ENCODE peak calls at places on chromosomes 7 and 10, in seven cellular contexts. G is H9, H is mesendoderm, T is mesenchymal stem cell, Q is IMR-90, W is H1, B is trophoblast cell. Y is an unnamed sample.

GRCh38 chr10:397321-398068 is 262.2 kb downstream of the ZMYND11 start:
- DNase-seq in G (no peak), H (peak; percentile 69), T (no peak), Q (no peak), W (no peak), B (no peak), Y (no peak)

GRCh38 chr7:51029586-51030230 is 247.0 kb upstream of the GRB10 start:
- DNase-seq in G (no peak), H (no peak), T (peak; percentile 84), Q (peak; percentile 92), W (no peak), B (peak; percentile 72), Y (no peak)

GRCh38 chr10:121406823-121407545 is 191.3 kb downstream of the FGFR2 start:
- DNase-seq in G (no peak), H (no peak), T (no peak), Q (no peak), W (no peak), B (no peak), Y (no peak)

GRCh38 chr7:81201188-81201587 is 282.3 kb upstream of the SEMA3C start:
- DNase-seq in G (no peak), H (no peak), T (no peak), Q (no peak), W (no peak), B (no peak), Y (no peak)

GRCh38 chr7:115763347-115763746 is 267.2 kb downstream of the TFEC start:
- DNase-seq in G (peak; percentile 53), H (peak; percentile 42), T (no peak), Q (no peak), W (no peak), B (no peak), Y (no peak)

GRCh38 chr10:113381906-113382562 is 170.8 kb upstream of the HABP2 start:
- DNase-seq in G (no peak), H (peak; percentile 45), T (peak; percentile 77), Q (peak; percentile 57), W (no peak), B (no peak), Y (no peak)

GRCh38 chr7:47968852-47969774 is 10.3 kb downstream of the HUS1 start:
- DNase-seq in G (peak; percentile 76), H (peak; percentile 83), T (peak; percentile 71), Q (peak; percentile 74), W (peak; percentile 46), B (peak; percentile 48), Y (peak; percentile 69)

GRCh38 chr7:85004402-85004801 is 182.5 kb downstream of the SEMA3D start:
- DNase-seq in G (no peak), H (no peak), T (peak; percentile 20), Q (peak; percentile 29), W (no peak), B (no peak), Y (no peak)

GRCh38 chr7:128940494-128941322 is 3.0 kb downstream of the IRF5 start:
- DNase-seq in G (no peak), H (no peak), T (no peak), Q (no peak), W (no peak), B (no peak), Y (no peak)

GRCh38 chr7:33334349-33334748 is 205.0 kb downstream of the BBS9 start:
- DNase-seq in G (peak; percentile 61), H (peak; percentile 77), T (peak; percentile 14), Q (peak; percentile 13), W (peak; percentile 15), B (peak; percentile 4), Y (no peak)

GRCh38 chr10:62655337-62655994 is 149.1 kb upstream of the ADO start:
- DNase-seq in G (no peak), H (no peak), T (no peak), Q (no peak), W (no peak), B (no peak), Y (no peak)

GRCh38 chr10:73439055-73439454 is 5.7 kb upstream of the MSS51 start:
- DNase-seq in G (no peak), H (no peak), T (peak; percentile 10), Q (peak; percentile 66), W (no peak), B (no peak), Y (no peak)

GRCh38 chr7:79403451-79403850 is 50.0 kb downstream of the MAGI2 start:
- DNase-seq in G (no peak), H (no peak), T (no peak), Q (peak; percentile 51), W (no peak), B (no peak), Y (no peak)

GRCh38 chr10:75234017-75234682 is 1.6 kb downstream of the COMTD1 start:
- DNase-seq in G (peak; percentile 98), H (peak; percentile 98), T (peak; percentile 85), Q (peak; percentile 73), W (peak; percentile 93), B (peak; percentile 93), Y (peak; percentile 84)

GRCh38 chr7:7857143-7857583 is 111.4 kb upstream of the GLCCI1 start:
- DNase-seq in G (no peak), H (no peak), T (no peak), Q (no peak), W (no peak), B (no peak), Y (no peak)

GRCh38 chr10:60827791-60828488 is 49.7 kb downstream of the CDK1 start:
- DNase-seq in G (no peak), H (peak; percentile 79), T (peak; percentile 89), Q (peak; percentile 86), W (no peak), B (no peak), Y (no peak)

GRCh38 chr7:149707448-149707886 is 65.9 kb downstream of the ZNF467 start:
- DNase-seq in G (no peak), H (peak; percentile 39), T (no peak), Q (no peak), W (no peak), B (peak; percentile 64), Y (no peak)

GRCh38 chr7:22625251-22625650 is 101.7 kb upstream of the IL6 start:
- DNase-seq in G (no peak), H (no peak), T (no peak), Q (no peak), W (no peak), B (no peak), Y (no peak)

GRCh38 chr10:13816195-13816926 is 229.6 kb downstream of the PRPF18 start:
- DNase-seq in G (no peak), H (no peak), T (peak; percentile 95), Q (peak; percentile 95), W (no peak), B (no peak), Y (no peak)

GRCh38 chr7:15685358-15686181 is 913 bp downstream of the MEOX2 start:
- DNase-seq in G (peak; percentile 71), H (peak; percentile 38), T (peak; percentile 54), Q (peak; percentile 34), W (no peak), B (no peak), Y (peak; percentile 26)

GRCh38 chr7:25858562-25859411 is 293.2 kb upstream of the NFE2L3 start:
- DNase-seq in G (peak; percentile 52), H (peak; percentile 65), T (peak; percentile 86), Q (no peak), W (no peak), B (no peak), Y (no peak)

GRCh38 chr10:34959786-34960185 is 130.4 kb downstream of the CUL2 start:
- DNase-seq in G (no peak), H (no peak), T (no peak), Q (no peak), W (no peak), B (no peak), Y (no peak)
- H3K23ac ChIP-seq in G (no peak overlapping the region), H (no peak overlapping the region), T (no peak overlapping the region), Q (no peak overlapping the region), W (no peak overlapping the region), B (no peak overlapping the region), Y (no peak overlapping the region)

DNA sequence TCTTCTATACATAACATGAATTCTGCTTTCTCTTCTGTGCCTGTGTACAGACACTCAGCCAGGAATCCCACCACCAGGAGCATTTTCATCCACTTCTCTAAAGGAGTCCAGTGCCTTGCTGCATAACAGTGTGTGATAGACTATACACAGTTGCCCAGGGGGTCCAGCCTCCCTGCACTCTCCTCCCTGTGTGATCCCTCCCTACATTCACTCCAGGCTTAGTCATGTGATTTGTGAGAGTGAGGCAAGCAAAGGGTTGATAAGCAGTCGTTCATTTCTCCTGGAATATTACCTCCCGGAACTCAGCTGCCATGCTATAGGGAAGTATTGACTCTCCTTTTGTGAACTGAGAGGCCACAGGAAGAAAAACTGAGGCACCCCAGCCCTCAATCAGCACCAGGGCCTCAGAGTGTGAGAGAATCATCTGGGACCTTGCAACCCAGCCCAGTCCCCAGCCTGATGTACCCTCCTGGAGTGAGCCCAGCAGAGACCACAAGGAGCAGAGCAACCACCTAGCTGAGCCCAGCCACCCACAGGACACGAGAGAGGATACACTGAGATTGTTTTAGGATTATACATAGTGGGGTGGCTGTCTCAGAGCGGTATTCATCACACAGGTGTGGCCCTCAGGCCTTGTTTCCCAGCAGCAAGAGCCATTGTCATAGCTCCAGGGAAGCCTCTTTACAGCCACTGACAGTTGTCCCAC is 45.0 kb upstream of the EEPD1 start:
- DNase-seq in G (no peak), H (no peak), T (no peak), Q (no peak), W (no peak), B (no peak), Y (no peak)
- H3K23ac ChIP-seq in G (no peak overlapping the region), H (no peak overlapping the region), T (no peak overlapping the region), Q (no peak overlapping the region), W (no peak overlapping the region), B (no peak overlapping the region), Y (no peak overlapping the region)

DNA sequence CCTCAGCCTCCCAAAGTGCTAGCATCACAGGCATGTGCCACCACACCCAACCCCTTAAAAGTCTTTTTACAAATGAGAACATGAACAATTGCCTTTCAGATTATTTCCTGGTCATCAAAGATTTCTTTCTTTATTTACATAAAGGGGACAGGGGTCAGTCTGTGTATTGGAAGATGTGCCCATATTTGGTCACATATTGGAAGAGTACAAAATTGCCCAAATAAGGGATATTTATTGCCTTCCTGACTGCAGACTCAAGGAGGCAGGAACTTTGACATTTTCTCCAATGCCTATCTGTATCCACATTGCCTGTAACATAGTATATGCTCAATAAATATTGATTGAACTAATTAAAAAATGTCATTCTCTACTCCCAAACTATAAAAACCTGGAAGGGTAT is 25.9 kb upstream of the HERPUD2 start:
- DNase-seq in G (no peak), H (no peak), T (no peak), Q (no peak), W (no peak), B (no peak), Y (no peak)
- H3K23ac ChIP-seq in G (no peak overlapping the region), H (no peak overlapping the region), T (no peak overlapping the region), Q (no peak overlapping the region), W (no peak overlapping the region), B (no peak overlapping the region), Y (no peak overlapping the region)

GRCh38 chr10:27687326-27687725 is 58.3 kb downstream of the MKX start:
- DNase-seq in G (no peak), H (no peak), T (no peak), Q (peak; percentile 49), W (no peak), B (no peak), Y (no peak)

GRCh38 chr10:27692663-27693062 is 53.0 kb downstream of the MKX start:
- DNase-seq in G (no peak), H (no peak), T (no peak), Q (no peak), W (no peak), B (no peak), Y (no peak)

GRCh38 chr10:27685686-27686085 is 59.9 kb downstream of the MKX start:
- DNase-seq in G (no peak), H (no peak), T (no peak), Q (no peak), W (no peak), B (no peak), Y (no peak)

GRCh38 chr10:27683226-27683625 is 62.4 kb downstream of the MKX start:
- DNase-seq in G (no peak), H (no peak), T (no peak), Q (no peak), W (no peak), B (peak; percentile 56), Y (no peak)

GRCh38 chr10:27687808-27688207 is 57.8 kb downstream of the MKX start:
- DNase-seq in G (no peak), H (no peak), T (no peak), Q (no peak), W (no peak), B (no peak), Y (no peak)
- H3K23ac ChIP-seq in G (no peak overlapping the region), H (no peak overlapping the region), T (no peak overlapping the region), Q (no peak overlapping the region), W (no peak overlapping the region), B (no peak overlapping the region), Y (no peak overlapping the region)